ENCODE peak calls at places on chromosome 4, in nine cellular contexts. S is GM23338, X is GM23248, O is neural progenitor cell, G is HCT116, K is MM.1S, D is OCI-LY7, V is PC-3, M is SK-N-SH. Y is an unnamed sample.

GRCh38 chr4:1534876-1535526 is 128.8 kb upstream of the NKX1-1 start:
- DNase-seq in S (no peak), X (no peak), O (no peak), G (no peak), K (no peak), D (no peak), V (no peak), M (no peak), Y (no peak)

GRCh38 chr4:734951-735350 is 29.3 kb downstream of the PCGF3 start:
- DNase-seq in S (no peak), X (no peak), O (no peak), G (no peak), K (no peak), D (no peak), V (no peak), M (no peak), Y (no peak)

GRCh38 chr4:82776925-82777542 is 21.6 kb downstream of the SCD5 start:
- DNase-seq in S (no peak), X (peak; percentile 56), O (no peak), G (no peak), K (no peak), D (no peak), V (no peak), M (no peak), Y (no peak)

GRCh38 chr4:147581601-147582350 is 35.4 kb upstream of the TMEM184C start:
- DNase-seq in S (no peak), X (peak; percentile 32), O (no peak), G (no peak), K (no peak), D (no peak), V (peak; percentile 44), M (no peak), Y (no peak)

GRCh38 chr4:57378766-57379165 is 268.6 kb upstream of the IGFBP7 start:
- DNase-seq in S (no peak), X (peak; percentile 74), O (no peak), G (no peak), K (no peak), D (no peak), V (peak; percentile 88), M (no peak), Y (no peak)

GRCh38 chr4:60683357-60683756 is 516.8 kb upstream of the ADGRL3 start:
- DNase-seq in S (no peak), X (peak; percentile 34), O (no peak), G (no peak), K (no peak), D (no peak), V (peak; percentile 79), M (no peak), Y (no peak)

GRCh38 chr4:4590496-4590895 is 48.6 kb upstream of the STX18 start:
- DNase-seq in S (no peak), X (peak; percentile 79), O (no peak), G (no peak), K (no peak), D (no peak), V (peak; percentile 39), M (no peak), Y (no peak)

GRCh38 chr4:88219099-88219498 is 60.7 kb upstream of the ABCG2 start:
- DNase-seq in S (peak; percentile 76), X (peak; percentile 76), O (peak; percentile 53), G (peak; percentile 28), K (peak; percentile 61), D (peak; percentile 72), V (peak; percentile 57), M (peak; percentile 44), Y (peak; percentile 70)

GRCh38 chr4:76055005-76055404 is 19.1 kb upstream of the CXCL11 start:
- DNase-seq in S (no peak), X (no peak), O (no peak), G (no peak), K (peak; percentile 68), D (peak; percentile 6), V (no peak), M (no peak), Y (no peak)

GRCh38 chr4:112189754-112190153 is 41.8 kb upstream of the AP1AR start:
- DNase-seq in S (peak; percentile 31), X (peak; percentile 21), O (no peak), G (no peak), K (no peak), D (no peak), V (peak; percentile 18), M (peak; percentile 30), Y (no peak)

GRCh38 chr4:53608242-53608641 is 17.0 kb upstream of the LNX1 start:
- DNase-seq in S (no peak), X (no peak), O (no peak), G (no peak), K (no peak), D (no peak), V (no peak), M (no peak), Y (no peak)

GRCh38 chr4:2934077-2934812 is 29.0 kb downstream of the NOP14 start:
- DNase-seq in S (peak; percentile 51), X (peak; percentile 86), O (peak; percentile 48), G (no peak), K (no peak), D (peak; percentile 28), V (peak; percentile 19), M (no peak), Y (peak; percentile 63)

GRCh38 chr4:54840992-54841768 is 183.4 kb downstream of the KIT start:
- DNase-seq in S (no peak), X (peak; percentile 57), O (peak; percentile 18), G (no peak), K (no peak), D (no peak), V (peak; percentile 24), M (peak; percentile 11), Y (peak; percentile 44)

GRCh38 chr4:139841464-139842195 is 176.0 kb downstream of the MGST2 start:
- DNase-seq in S (no peak), X (no peak), O (peak; percentile 45), G (no peak), K (no peak), D (peak; percentile 14), V (no peak), M (no peak), Y (peak; percentile 64)

GRCh38 chr4:100042235-100042634 is 92.2 kb upstream of the H2AZ1 start:
- DNase-seq in S (no peak), X (peak; percentile 9), O (no peak), G (no peak), K (no peak), D (no peak), V (no peak), M (no peak), Y (peak; percentile 14)

DNA sequence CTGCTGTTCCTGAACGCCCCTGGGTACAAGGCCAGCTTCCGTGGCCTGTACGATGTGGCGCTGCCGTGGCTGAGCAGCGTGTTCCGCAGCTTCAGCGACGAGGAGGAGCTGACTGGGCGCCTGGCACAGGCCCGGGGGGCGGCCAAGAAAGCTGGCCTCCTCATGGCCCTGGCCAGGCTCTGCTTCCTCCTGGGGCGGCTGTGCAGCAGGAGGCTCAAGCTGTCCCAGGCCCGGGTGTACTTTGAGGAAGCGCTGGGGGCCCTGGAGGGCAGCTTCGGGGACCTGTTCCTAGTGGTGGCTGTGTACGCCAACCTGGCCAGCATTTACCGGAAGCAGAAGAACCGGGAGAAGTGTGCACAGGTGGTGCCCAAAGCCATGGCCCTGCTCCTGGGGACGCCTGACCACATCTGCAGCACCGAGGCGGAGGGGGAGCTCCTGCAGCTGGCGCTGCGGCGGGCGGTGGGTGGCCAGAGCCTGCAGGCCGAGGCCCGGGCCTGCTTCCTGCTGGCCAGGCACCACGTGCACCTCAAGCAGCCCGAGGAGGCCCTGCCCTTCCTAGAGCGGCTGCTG is 28.2 kb downstream of the SH3TC1 start:
- DNase-seq in S (no peak), X (no peak), O (no peak), G (no peak), K (no peak), D (no peak), V (no peak), M (no peak), Y (no peak)
- H3K4me2 ChIP-seq in S (no peak overlapping the region), X (no peak overlapping the region), O (no peak overlapping the region), G (no peak overlapping the region), K (no peak overlapping the region), D (no peak overlapping the region), V (no peak overlapping the region), M (no peak overlapping the region), Y (no peak overlapping the region)

DNA sequence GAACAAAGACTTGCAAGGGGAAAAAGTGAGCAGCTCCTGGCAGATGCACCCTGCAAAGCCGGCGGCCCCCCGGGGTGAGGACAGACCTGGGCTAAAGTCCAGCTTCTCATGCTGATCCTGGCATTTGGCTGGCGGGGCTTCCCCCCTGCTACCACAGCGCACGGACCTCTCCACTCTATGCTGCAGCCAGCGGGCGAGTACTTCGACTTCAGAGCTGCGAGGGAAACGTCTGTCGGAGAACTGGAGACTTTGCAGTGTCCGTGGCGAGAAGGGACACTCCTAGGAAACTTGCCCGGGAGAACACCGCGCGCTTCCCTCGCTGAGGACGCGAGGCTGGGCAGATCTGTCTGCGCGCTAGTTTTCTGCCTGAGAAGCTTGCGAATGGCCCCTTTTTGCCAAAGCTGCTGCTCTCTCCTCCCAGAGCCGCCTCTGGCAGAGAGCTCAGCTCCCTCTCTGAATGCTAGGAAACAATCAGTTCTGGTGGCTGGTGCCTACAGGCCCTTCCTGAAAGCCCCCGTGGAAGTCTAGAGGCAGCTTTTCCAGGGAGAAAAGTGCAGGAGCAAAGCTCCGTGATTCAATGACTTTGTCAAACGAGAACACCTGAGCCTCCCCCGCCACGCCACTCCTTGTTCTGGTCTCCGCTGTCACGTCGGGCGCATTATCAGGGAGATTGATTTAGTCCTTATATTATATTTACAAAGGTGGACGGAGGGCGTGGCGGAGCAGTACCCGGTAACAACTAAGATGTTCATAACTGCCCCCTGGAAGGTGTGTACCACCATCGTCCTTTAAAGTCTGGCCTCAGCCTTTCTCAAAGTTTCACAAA is 284.0 kb downstream of the PACRGL start:
- DNase-seq in S (peak; percentile 52), X (no peak), O (peak; percentile 50), G (no peak), K (no peak), D (no peak), V (no peak), M (peak; percentile 54), Y (peak; percentile 35)
- TF ChIP-seq EZH2phosphoT487 in S (no peak), X (no peak), O (peak; percentile 33), G (no peak), K (no peak), D (no peak), V (no peak), M (no peak), Y (no peak)

GRCh38 chr4:186158966-186159365 is 32.4 kb upstream of the CYP4V2 start:
- DNase-seq in S (no peak), X (no peak), O (no peak), G (no peak), K (no peak), D (no peak), V (no peak), M (no peak), Y (peak; percentile 0)
- H3K4me1 ChIP-seq in S (peaks cover 4% of the 10 kb centered on the region), X (no peaks in the 10 kb centered on the region), O (peaks cover 7% of the 10 kb centered on the region), G (no peaks in the 10 kb centered on the region), K (peaks cover 13% of the 10 kb centered on the region), D (no peaks in the 10 kb centered on the region), V (no peaks in the 10 kb centered on the region), M (no peaks in the 10 kb centered on the region), Y (no peaks in the 10 kb centered on the region)

DNA sequence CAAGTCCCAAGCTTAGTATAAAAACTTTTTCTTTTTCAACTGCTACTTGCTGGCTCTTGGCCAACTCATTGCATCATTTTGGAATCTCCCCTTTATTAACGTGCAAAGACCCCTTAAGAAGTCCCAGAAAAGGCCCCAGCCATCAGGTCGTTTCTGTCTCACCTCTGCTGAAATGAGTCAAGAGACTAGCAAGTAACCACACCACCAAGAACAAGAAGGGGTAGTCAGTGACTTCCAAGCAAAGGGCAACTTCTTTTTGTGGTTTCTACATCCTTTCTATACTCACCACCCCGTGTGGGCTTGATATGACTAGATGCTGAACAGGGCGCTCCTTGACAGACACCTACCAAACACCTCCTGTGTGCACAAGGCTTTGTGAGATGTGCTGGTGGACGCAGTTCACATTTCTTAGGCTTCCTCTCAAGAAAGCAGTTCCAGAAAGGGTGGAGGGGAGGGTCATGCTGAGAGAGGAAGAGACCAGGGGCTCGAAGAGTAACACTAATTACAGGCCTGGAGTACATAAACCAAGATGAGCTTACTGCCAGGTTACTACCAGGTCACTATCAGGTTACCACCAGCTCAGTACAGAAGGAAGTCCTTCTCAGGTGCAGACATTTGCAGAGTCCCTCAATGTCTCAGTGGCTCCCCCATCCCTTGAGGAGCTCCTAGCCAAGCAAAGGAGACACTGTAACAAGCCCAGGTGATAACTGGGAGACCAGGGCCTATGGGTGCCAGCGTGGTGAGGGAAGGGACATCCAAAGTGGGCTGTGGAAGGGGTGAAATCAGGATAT is 19.3 kb downstream of the JAKMIP1 start:
- DNase-seq in S (no peak), X (no peak), O (no peak), G (no peak), K (peak; percentile 85), D (peak; percentile 26), V (no peak), M (no peak), Y (no peak)
- H3K4me2 ChIP-seq in S (no peak overlapping the region), X (no peak overlapping the region), O (no peak overlapping the region), G (no peak overlapping the region), K (peak overlapping the region; percentile 55), D (peak overlapping the region; percentile 29), V (no peak overlapping the region), M (no peak overlapping the region), Y (no peak overlapping the region)

Y was measured in hepatocyte.